ENCODE peak calls at places on chromosome 3, in four cellular contexts. L, C, N and A are unnamed samples.
A peak's percentile ranks its signal among the peaks of the same experiment; 100 is the strongest.

GRCh38 chr3:16365454-16366128 is 100.6 kb downstream of the OXNAD1 start:
- DNase-seq in C (no peak), N (no peak), L (no peak), A (no peak)

GRCh38 chr3:9778102-9778501 is 8.4 kb upstream of the CAMK1 start:
- DNase-seq in L (no peak), C (no peak), N (peak; percentile 30), A (peak; percentile 56)

GRCh38 chr3:22231061-22231460 is 480.1 kb upstream of the ZNF385D start:
- DNase-seq in C (no peak), N (no peak), L (no peak), A (no peak)

GRCh38 chr3:125050486-125051172 is 5.2 kb downstream of the HEG1 start:
- DNase-seq in N (no peak), L (no peak), C (no peak), A (no peak)

GRCh38 chr3:100072328-100073048 is 41.8 kb downstream of the FILIP1L start:
- DNase-seq in N (no peak), L (no peak), C (no peak), A (peak; percentile 95)

GRCh38 chr3:94004301-94004910 is 24.0 kb downstream of the STX19 start:
- DNase-seq in L (peak; percentile 1), N (peak; percentile 27), C (peak; percentile 44), A (peak; percentile 18)

GRCh38 chr3:61417352-61417751 is 144.0 kb upstream of the PTPRG start:
- DNase-seq in N (no peak), C (no peak), L (no peak), A (no peak)

GRCh38 chr3:145807990-145808389 is 353.0 kb downstream of the PLOD2 start:
- DNase-seq in L (no peak), N (no peak), C (no peak), A (no peak)

GRCh38 chr3:1092061-1092460 is 763 bp upstream of the CNTN6 start:
- DNase-seq in N (no peak), C (no peak), L (no peak), A (no peak)

GRCh38 chr3:194522579-194523046 is 35.8 kb upstream of the ATP13A3 start:
- DNase-seq in L (no peak), C (no peak), N (no peak), A (no peak)

GRCh38 chr3:61824553-61825135 is 263.3 kb downstream of the PTPRG start:
- DNase-seq in L (no peak), N (no peak), C (no peak), A (no peak)

GRCh38 chr3:9808345-9809037 is 1.6 kb upstream of the TTLL3 start:
- DNase-seq in L (peak; percentile 56), C (no peak), N (peak; percentile 44), A (peak; percentile 69)

GRCh38 chr3:128466840-128467541 is at the start of gene DNAJB8:
- DNase-seq in C (no peak), N (no peak), L (no peak), A (no peak)

GRCh38 chr3:138833908-138834358 is 795 bp downstream of the PIK3CB start:
- DNase-seq in L (no peak), N (peak; percentile 11), C (no peak), A (peak; percentile 46)

DNA sequence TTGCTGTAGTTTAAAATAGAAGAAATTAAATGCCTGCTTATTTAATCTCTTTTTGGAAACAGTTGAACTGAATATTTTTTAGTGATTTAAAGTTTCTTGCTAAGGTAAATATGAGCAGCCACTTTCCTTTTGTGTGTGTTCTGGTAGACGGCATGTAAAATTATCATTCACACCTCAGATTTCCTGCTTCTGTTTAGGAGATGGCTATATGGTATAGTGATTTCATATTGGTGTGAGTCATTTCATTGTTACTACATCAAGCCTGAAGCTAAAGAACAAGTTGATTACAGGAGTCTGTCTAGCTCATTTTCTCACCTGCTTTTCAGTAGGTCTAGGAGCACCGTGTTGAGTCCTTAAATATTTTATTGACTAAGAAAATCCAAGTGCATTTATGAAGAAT is 2.2 kb downstream of the LRCH3 start:
- DNase-seq in L (no peak), N (no peak), C (peak; percentile 49), A (no peak)
- TF ChIP-seq SPI1 in L (no peak), N (no peak), C (no peak), A (no peak)

GRCh38 chr3:116444099-116444700 is 1.1 kb downstream of the LSAMP start:
- DNase-seq in L (no peak), C (no peak), N (no peak), A (no peak)

GRCh38 chr3:116446037-116446436 is 750 bp upstream of the LSAMP start:
- DNase-seq in N (no peak), C (no peak), L (no peak), A (no peak)

GRCh38 chr3:116445291-116445841 is at the start of gene LSAMP:
- DNase-seq in C (no peak), L (no peak), N (no peak), A (no peak)

GRCh38 chr3:116443096-116443793 is 2.0 kb downstream of the LSAMP start:
- DNase-seq in N (no peak), C (no peak), L (no peak), A (no peak)

GRCh38 chr3:116444819-116445290 is 432 bp downstream of the LSAMP start:
- DNase-seq in C (no peak), L (no peak), N (no peak), A (no peak)
- TF ChIP-seq SPI1 in C (no peak), L (no peak), N (no peak), A (no peak)

GRCh38 chr3:25037049-25037547 is 391.0 kb upstream of the RARB start:
- DNase-seq in L (no peak), C (no peak), N (no peak), A (no peak)

GRCh38 chr3:25035511-25035910 is 392.6 kb upstream of the RARB start:
- DNase-seq in L (no peak), N (no peak), C (no peak), A (no peak)

GRCh38 chr3:25038907-25039306 is 389.2 kb upstream of the RARB start:
- DNase-seq in C (no peak), L (no peak), N (no peak), A (no peak)

GRCh38 chr3:25027639-25028038 is 400.4 kb upstream of the RARB start:
- DNase-seq in L (no peak), C (no peak), N (no peak), A (no peak)

DNA sequence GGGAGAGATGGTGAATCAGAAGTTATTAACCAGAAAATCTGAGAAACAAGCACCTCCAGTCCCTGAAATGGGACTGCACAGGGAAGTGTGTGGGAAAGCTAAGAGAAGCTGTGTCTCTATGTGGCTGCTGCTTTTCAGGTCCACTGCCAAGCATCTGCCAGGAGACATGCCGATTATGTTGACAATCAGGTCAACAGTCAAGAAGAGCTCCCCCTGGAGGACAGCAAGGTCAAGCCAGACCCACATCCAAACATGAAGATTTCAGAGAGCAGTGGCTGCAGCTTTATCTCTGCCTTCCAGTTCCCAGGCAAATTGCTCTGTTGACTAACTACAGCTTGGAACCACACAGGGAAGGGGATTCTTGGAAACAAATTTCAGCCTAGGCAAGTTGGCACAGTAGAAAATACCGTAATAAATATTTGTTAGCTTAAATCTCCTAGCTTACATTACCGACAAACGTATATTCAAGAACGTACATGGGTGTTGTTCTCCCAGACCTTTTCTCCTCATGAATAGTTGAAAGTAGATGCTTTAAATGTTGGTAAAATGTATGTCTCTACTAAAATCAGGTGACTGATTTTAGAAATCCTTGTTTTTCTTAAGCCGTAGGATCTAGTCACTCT is 394.5 kb upstream of the RARB start:
- DNase-seq in N (peak; percentile 18), C (no peak), L (peak; percentile 14), A (peak; percentile 37)
- TF ChIP-seq SPI1 in N (no peak), C (no peak), L (no peak), A (no peak)

DNA sequence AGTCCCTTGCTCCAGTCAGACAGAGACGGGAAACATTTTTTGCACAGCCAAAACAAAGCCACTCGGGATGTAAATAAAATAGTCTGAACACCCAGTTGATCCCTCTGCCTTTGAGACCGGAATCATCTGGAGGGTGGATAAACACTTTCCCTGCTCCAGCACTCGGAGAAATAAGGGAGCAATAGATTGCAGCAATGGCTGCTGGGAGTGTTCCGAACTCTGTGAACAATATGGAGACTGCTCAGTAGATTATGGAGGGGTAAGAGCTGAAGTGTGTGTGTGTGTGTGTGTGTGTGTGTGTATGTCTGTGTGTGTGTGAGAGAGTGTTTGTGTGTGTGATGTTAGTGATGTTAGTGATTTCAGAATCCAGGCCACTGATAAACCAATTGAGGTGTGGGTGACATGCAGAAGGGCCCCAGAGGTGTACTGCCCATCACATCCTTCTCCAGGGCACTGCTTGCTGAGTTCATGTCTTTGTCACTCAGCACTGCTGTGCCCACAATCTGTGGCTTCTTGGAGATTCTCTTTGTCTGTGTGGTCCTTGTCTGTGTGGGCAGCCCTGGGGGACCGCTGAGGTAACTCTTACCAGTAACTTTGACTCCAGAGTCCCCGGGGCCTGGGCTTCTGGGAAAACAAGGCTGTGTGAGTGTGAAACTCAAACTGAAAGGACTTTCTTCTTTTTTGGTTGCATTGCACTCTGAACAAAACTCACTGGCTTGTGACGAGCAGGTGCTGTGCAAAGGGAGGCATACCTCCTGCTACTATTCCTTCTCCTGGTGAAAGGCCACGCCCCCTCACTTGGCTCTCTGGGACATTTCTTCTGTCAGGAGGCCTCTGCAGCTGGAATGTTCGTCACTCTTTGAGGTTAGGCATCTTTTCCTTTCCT is 23.0 kb downstream of the CRYGS start:
- DNase-seq in L (no peak), C (peak; percentile 80), N (no peak), A (no peak)
- TF ChIP-seq SPI1 in L (no peak), C (no peak), N (no peak), A (no peak)

DNA sequence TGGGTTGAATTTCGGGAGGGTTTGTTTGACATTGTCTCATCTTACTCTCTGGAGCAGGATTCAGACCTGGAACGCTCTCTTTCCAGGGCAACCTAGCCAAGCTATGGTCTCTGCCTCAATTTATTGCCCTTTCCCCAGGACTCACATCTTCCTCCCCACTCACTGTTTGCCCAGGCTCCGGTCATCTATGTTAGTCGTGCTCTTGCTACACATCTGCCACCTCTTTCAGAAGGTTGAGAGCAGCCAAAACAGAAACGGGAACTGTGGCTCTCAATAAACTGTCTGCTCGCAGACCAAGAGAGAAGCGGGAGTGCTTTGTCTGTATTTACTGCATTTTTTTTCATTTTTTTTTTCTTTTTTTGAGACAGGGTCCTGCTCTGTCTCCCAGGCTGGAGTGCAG is 81.6 kb downstream of the ST6GAL1 start:
- DNase-seq in C (no peak), L (no peak), N (no peak), A (no peak)
- TF ChIP-seq SPI1 in C (peak; percentile 89), L (peak; percentile 91), N (no peak), A (peak; percentile 66)

DNA sequence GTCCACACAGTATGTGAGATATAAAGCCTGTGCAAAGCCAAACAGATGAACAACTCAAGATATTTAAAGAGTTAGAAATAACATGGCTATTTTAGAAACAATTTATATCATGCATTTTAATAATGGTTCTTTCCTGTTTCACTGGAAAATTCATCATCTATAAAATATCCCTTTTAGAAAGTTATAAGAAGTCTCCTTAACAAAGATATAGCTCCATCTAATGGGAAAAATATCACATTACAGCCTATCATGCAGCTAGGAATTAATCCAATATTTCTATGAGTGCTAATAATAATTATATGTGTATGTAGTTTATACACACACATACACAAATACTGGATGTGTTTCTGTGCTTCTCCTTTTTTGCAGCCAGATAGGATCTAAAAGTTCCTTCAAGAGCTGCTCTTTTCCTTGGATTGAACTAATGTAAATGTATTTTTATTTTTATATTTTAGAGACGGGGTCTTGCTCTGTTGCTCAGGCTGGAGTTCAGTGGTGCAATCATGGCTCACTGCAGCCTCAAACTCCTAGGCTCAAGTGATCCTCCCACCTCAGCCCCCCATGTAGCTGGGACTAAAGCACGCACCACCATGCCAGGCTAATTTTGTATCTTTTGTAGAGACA is 21.6 kb downstream of the RPL22L1 start:
- DNase-seq in C (no peak), L (no peak), N (peak; percentile 19), A (no peak)
- TF ChIP-seq SPI1 in C (no peak), L (no peak), N (no peak), A (no peak)